ENCODE peak calls at places on chromosomes 11 and 22, in ten cellular contexts. N is brain microvascular endothelial cell, V is kidney, A is sigmoid colon, W is Peyer's patch, X is body of pancreas, P is PC-3, Z is fibroblast of lung, Y is heart right ventricle, H is colonic mucosa. T is an unnamed sample.

GRCh38 chr11:11550534-11550933 is 71.3 kb downstream of the GALNT18 start:
- DNase-seq in V (no peak), X (no peak), N (no peak), H (no peak), P (no peak), W (no peak), A (no peak), Z (no peak), Y (no peak), T (no peak)

GRCh38 chr11:32610926-32611325 is 27.3 kb downstream of the EIF3M start:
- DNase-seq in W (no peak), P (no peak), A (no peak), H (no peak), Y (no peak), X (no peak), N (no peak), V (no peak), Z (no peak), T (no peak)

GRCh38 chr11:29184939-29185890 is 831.6 kb downstream of the KCNA4 start:
- DNase-seq in N (peak; percentile 92), W (no peak), Z (peak; percentile 80), Y (no peak), A (no peak), P (peak; percentile 66), H (no peak), V (no peak), X (no peak), T (no peak)

GRCh38 chr11:60951909-60952741 is at the start of gene SLC15A3:
- DNase-seq in X (no peak), W (no peak), V (peak; percentile 87), H (peak; percentile 47), N (no peak), A (peak; percentile 87), Y (peak; percentile 59), Z (peak; percentile 50), P (no peak), T (peak; percentile 60)

GRCh38 chr22:49417833-49418232 is 409.8 kb downstream of the BRD1 start:
- DNase-seq in X (no peak), H (no peak), N (no peak), W (no peak), A (no peak), Y (no peak), V (peak; percentile 24), P (no peak), Z (no peak), T (no peak)

GRCh38 chr22:46047841-46048595 is 71.1 kb upstream of the WNT7B start:
- DNase-seq in Z (no peak), H (no peak), W (peak; percentile 40), P (no peak), Y (no peak), A (peak; percentile 72), V (peak; percentile 49), X (peak; percentile 38), N (no peak), T (no peak)

GRCh38 chr11:129894281-129895125 is 875 bp downstream of the NFRKB start:
- DNase-seq in Z (peak; percentile 4), A (no peak), X (no peak), Y (no peak), V (no peak), W (no peak), N (no peak), H (no peak), P (peak; percentile 21), T (no peak)

GRCh38 chr22:27329471-27329870 is 472.1 kb downstream of the MN1 start:
- DNase-seq in V (no peak), X (no peak), Y (no peak), Z (no peak), P (no peak), H (no peak), N (no peak), W (no peak), A (no peak), T (no peak)

GRCh38 chr22:46026907-46027218 is 49.9 kb upstream of the WNT7B start:
- DNase-seq in A (no peak), N (no peak), H (no peak), W (no peak), P (no peak), Z (no peak), X (no peak), V (no peak), Y (no peak), T (no peak)

GRCh38 chr11:68358416-68358815 is 46.0 kb downstream of the LRP5 start:
- DNase-seq in W (no peak), P (no peak), V (peak; percentile 84), Y (no peak), A (no peak), N (no peak), X (no peak), Z (no peak), H (no peak), T (no peak)

GRCh38 chr22:37905534-37906363 is at the start of gene MICALL1:
- DNase-seq in H (peak; percentile 72), V (peak; percentile 90), N (peak; percentile 37), Y (peak; percentile 79), A (peak; percentile 87), X (peak; percentile 85), W (peak; percentile 87), Z (peak; percentile 73), P (peak; percentile 76), T (no peak)

GRCh38 chr11:60701509-60701818 is 2.1 kb downstream of the MS4A8 start:
- DNase-seq in Y (no peak), N (no peak), A (no peak), X (no peak), V (no peak), Z (no peak), H (no peak), W (no peak), P (no peak), T (no peak)

GRCh38 chr11:115993613-115994012 is 489.4 kb upstream of the CADM1 start:
- DNase-seq in A (no peak), Y (no peak), N (no peak), X (no peak), P (no peak), V (no peak), H (no peak), Z (no peak), W (no peak), T (no peak)

GRCh38 chr22:29348956-29349355 is 33.5 kb upstream of the RASL10A start:
- DNase-seq in V (no peak), A (no peak), P (peak; percentile 94), W (no peak), Y (no peak), Z (no peak), X (no peak), N (no peak), H (no peak), T (no peak)

GRCh38 chr22:43481528-43482309 is 69.9 kb downstream of the MPPED1 start:
- DNase-seq in X (no peak), N (no peak), A (no peak), P (no peak), V (peak; percentile 63), H (no peak), W (no peak), Z (no peak), Y (no peak), T (no peak)

GRCh38 chr22:19852177-19852781 is 2.4 kb downstream of the GNB1L start:
- DNase-seq in P (no peak), N (no peak), W (no peak), H (no peak), Y (no peak), X (peak; percentile 13), V (peak; percentile 60), Z (no peak), A (peak; percentile 69), T (peak; percentile 67)

GRCh38 chr11:72637198-72637597 is 37.0 kb downstream of the PDE2A start:
- DNase-seq in P (peak; percentile 28), A (no peak), V (no peak), W (no peak), Z (no peak), X (no peak), N (no peak), Y (no peak), H (no peak), T (no peak)

GRCh38 chr11:132876301-132877071 is 655.8 kb downstream of the OPCML start:
- DNase-seq in P (no peak), V (no peak), W (no peak), Y (no peak), X (no peak), H (no peak), N (no peak), A (no peak), Z (no peak), T (no peak)
- TF ChIP-seq CTCF in P (no peak), V (no peak), W (no peak), Y (no peak), X (no peak), H (no peak), N (no peak), A (no peak), Z (no peak), T (no peak)

GRCh38 chr11:66971483-66971882 is 3.6 kb upstream of the C11orf86 start:
- DNase-seq in V (no peak), N (no peak), Y (no peak), P (no peak), Z (peak; percentile 33), X (no peak), W (no peak), H (no peak), A (no peak), T (no peak)
- H3K27ac ChIP-seq in V (peak overlapping the region; percentile 68), N (peak overlapping the region; percentile 98), Y (peak overlapping the region; percentile 25), P (peak overlapping the region; percentile 94), Z (peak overlapping the region; percentile 93), X (no peak overlapping the region), W (peak overlapping the region; percentile 92), H (peak overlapping the region; percentile 66), A (no peak overlapping the region), T (no peak overlapping the region)

GRCh38 chr11:3130269-3131071 is 34.6 kb downstream of the OSBPL5 start:
- DNase-seq in P (peak; percentile 51), X (peak; percentile 89), H (no peak), N (no peak), Y (peak; percentile 21), Z (no peak), A (peak; percentile 64), W (peak; percentile 47), V (peak; percentile 68), T (peak; percentile 65)
- H3K4me3 ChIP-seq in P (no peak overlapping the region), X (no peak overlapping the region), H (no peak overlapping the region), N (no peak overlapping the region), Y (no peak overlapping the region), Z (no peak overlapping the region), A (no peak overlapping the region), W (no peak overlapping the region), V (no peak overlapping the region), T (no peak overlapping the region)

DNA sequence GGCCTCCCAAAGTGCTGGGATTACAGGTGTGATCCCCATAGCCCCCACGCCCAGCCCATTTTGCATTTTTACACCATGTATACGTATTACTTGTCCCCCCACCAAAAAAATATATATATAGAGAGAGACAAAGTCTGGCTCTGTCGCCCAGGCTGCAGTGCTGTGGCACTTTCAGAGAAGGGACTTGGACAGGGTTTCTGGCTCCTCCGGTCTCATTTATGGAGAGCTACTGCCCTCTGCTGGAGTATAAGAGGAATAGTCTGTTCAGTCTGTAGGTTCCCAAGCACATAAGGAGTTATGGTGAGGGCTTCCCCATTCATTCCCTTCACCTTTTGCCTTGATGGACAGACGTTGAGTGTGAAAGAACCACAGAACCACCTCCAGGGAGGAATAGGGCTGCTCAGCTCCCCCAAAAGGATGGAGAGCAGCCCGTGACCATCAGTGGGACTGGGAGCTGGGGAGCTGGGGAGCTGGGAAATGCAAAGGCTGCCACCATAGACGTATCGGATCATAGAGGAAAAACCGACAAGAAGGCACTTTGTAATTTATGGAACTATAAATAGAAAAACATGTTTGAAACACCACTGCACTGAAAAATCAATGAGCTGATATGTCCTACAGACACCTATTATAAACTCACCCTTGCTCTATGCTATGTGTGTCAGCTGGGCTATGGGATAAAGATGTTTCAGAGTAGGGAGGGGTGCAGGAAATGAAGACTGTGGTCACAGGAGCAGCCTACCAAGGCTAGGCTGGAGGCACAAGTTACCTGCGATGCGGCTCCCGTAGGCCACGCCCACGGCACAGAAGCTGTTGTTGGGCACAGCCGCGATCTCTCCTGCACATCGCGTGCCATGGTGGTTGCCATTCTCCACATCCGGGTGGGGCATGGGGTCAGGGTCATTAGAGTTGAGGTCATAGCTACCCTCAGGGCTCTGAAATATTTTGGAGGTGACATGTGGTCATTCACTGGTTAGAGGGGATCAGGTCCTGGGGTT is 5.2 kb downstream of the PCSK7 start:
- DNase-seq in H (no peak), A (peak; percentile 81), Y (no peak), X (peak; percentile 69), W (peak; percentile 51), V (peak; percentile 71), P (peak; percentile 83), Z (peak; percentile 82), N (no peak), T (no peak)
- TF ChIP-seq CTCF in H (peak; percentile 62), A (peak; percentile 95), Y (peak; percentile 85), X (peak; percentile 67), W (peak; percentile 88), V (peak; percentile 82), P (peak; percentile 90), Z (peak; percentile 78), N (peak; percentile 78), T (peak; percentile 86)